ENCODE peak calls at places on chromosome 7, in six cellular contexts. One of them, this sample, is unnamed.
A peak's percentile ranks its signal among the peaks of the same experiment; 100 is the strongest.

GRCh38 chr7:33825644-33826043 is 79.7 kb upstream of the BMPER start:
- DNase-seq in mesendoderm: no peak
- DNase-seq in brain microvascular endothelial cell: no peak
- DNase-seq in HepG2: no peak
- DNase-seq in endodermal cell: no peak
- DNase-seq in CD8-positive, alpha-beta memory T cell: no peak
- DNase-seq in this sample: no peak

GRCh38 chr7:85479918-85480658 is 293.2 kb upstream of the SEMA3D start:
- DNase-seq in HepG2: no peak
- DNase-seq in brain microvascular endothelial cell: no peak
- DNase-seq in mesendoderm: no peak
- DNase-seq in CD8-positive, alpha-beta memory T cell: no peak
- DNase-seq in endodermal cell: no peak
- DNase-seq in this sample: no peak

GRCh38 chr7:97971120-97971989 is 18.6 kb downstream of the OCM2 start:
- DNase-seq in CD8-positive, alpha-beta memory T cell: no peak
- DNase-seq in brain microvascular endothelial cell: peak; percentile 18
- DNase-seq in endodermal cell: no peak
- DNase-seq in HepG2: peak; percentile 40
- DNase-seq in mesendoderm: peak; percentile 14
- DNase-seq in this sample: no peak

GRCh38 chr7:49911906-49912305 is 138.5 kb downstream of the VWC2 start:
- DNase-seq in HepG2: no peak
- DNase-seq in brain microvascular endothelial cell: no peak
- DNase-seq in endodermal cell: no peak
- DNase-seq in CD8-positive, alpha-beta memory T cell: no peak
- DNase-seq in mesendoderm: no peak
- DNase-seq in this sample: no peak

GRCh38 chr7:42843209-42843800 is 68.6 kb downstream of the C7orf25 start:
- DNase-seq in mesendoderm: peak; percentile 70
- DNase-seq in HepG2: peak; percentile 31
- DNase-seq in endodermal cell: peak; percentile 82
- DNase-seq in brain microvascular endothelial cell: peak; percentile 44
- DNase-seq in CD8-positive, alpha-beta memory T cell: no peak
- DNase-seq in this sample: no peak

GRCh38 chr7:7579638-7580037 is 13.0 kb downstream of the MIOS start:
- DNase-seq in endodermal cell: no peak
- DNase-seq in CD8-positive, alpha-beta memory T cell: no peak
- DNase-seq in HepG2: no peak
- DNase-seq in brain microvascular endothelial cell: no peak
- DNase-seq in mesendoderm: no peak
- DNase-seq in this sample: no peak

GRCh38 chr7:107201795-107202450 is 33.1 kb downstream of the HBP1 start:
- DNase-seq in endodermal cell: peak; percentile 86
- DNase-seq in HepG2: peak; percentile 27
- DNase-seq in CD8-positive, alpha-beta memory T cell: no peak
- DNase-seq in brain microvascular endothelial cell: peak; percentile 37
- DNase-seq in mesendoderm: peak; percentile 60
- DNase-seq in this sample: no peak

GRCh38 chr7:84207025-84207424 is 12.4 kb upstream of the SEMA3A start:
- DNase-seq in endodermal cell: peak; percentile 73
- DNase-seq in HepG2: no peak
- DNase-seq in brain microvascular endothelial cell: no peak
- DNase-seq in CD8-positive, alpha-beta memory T cell: no peak
- DNase-seq in mesendoderm: peak; percentile 91
- DNase-seq in this sample: no peak

GRCh38 chr7:149782682-149783345 is 9.4 kb upstream of the ZNF467 start:
- DNase-seq in endodermal cell: no peak
- DNase-seq in brain microvascular endothelial cell: no peak
- DNase-seq in mesendoderm: no peak
- DNase-seq in HepG2: no peak
- DNase-seq in CD8-positive, alpha-beta memory T cell: no peak
- DNase-seq in this sample: no peak

GRCh38 chr7:94336009-94336408 is 58.7 kb upstream of the COL1A2 start:
- DNase-seq in HepG2: no peak
- DNase-seq in endodermal cell: no peak
- DNase-seq in CD8-positive, alpha-beta memory T cell: no peak
- DNase-seq in mesendoderm: no peak
- DNase-seq in brain microvascular endothelial cell: no peak
- DNase-seq in this sample: peak; percentile 12

GRCh38 chr7:141701489-141702046 is 398 bp downstream of the DENND11 start:
- DNase-seq in endodermal cell: peak; percentile 81
- DNase-seq in HepG2: no peak
- DNase-seq in CD8-positive, alpha-beta memory T cell: peak; percentile 84
- DNase-seq in mesendoderm: peak; percentile 76
- DNase-seq in brain microvascular endothelial cell: no peak
- DNase-seq in this sample: no peak

GRCh38 chr7:97006951-97007861 is 1.9 kb downstream of the DLX6 start:
- DNase-seq in CD8-positive, alpha-beta memory T cell: no peak
- DNase-seq in mesendoderm: peak; percentile 60
- DNase-seq in HepG2: no peak
- DNase-seq in brain microvascular endothelial cell: no peak
- DNase-seq in endodermal cell: peak; percentile 75
- DNase-seq in this sample: no peak

GRCh38 chr7:114085592-114086490 is 167.0 kb upstream of the PPP1R3A start:
- DNase-seq in mesendoderm: peak; percentile 94
- DNase-seq in brain microvascular endothelial cell: peak; percentile 81
- DNase-seq in CD8-positive, alpha-beta memory T cell: no peak
- DNase-seq in endodermal cell: peak; percentile 94
- DNase-seq in HepG2: no peak
- DNase-seq in this sample: peak; percentile 12

GRCh38 chr7:35605760-35606159 is 89.2 kb downstream of the HERPUD2 start:
- DNase-seq in CD8-positive, alpha-beta memory T cell: no peak
- DNase-seq in HepG2: no peak
- DNase-seq in brain microvascular endothelial cell: peak; percentile 64
- DNase-seq in endodermal cell: no peak
- DNase-seq in mesendoderm: no peak
- DNase-seq in this sample: no peak

GRCh38 chr7:154907651-154908620 is 95.0 kb downstream of the PAXIP1 start:
- DNase-seq in brain microvascular endothelial cell: no peak
- DNase-seq in HepG2: no peak
- DNase-seq in mesendoderm: no peak
- DNase-seq in CD8-positive, alpha-beta memory T cell: no peak
- DNase-seq in endodermal cell: no peak
- DNase-seq in this sample: no peak

GRCh38 chr7:130622866-130623265 is 45.7 kb downstream of the COPG2 start:
- DNase-seq in HepG2: no peak
- DNase-seq in brain microvascular endothelial cell: no peak
- DNase-seq in mesendoderm: no peak
- DNase-seq in CD8-positive, alpha-beta memory T cell: no peak
- DNase-seq in endodermal cell: no peak
- DNase-seq in this sample: no peak

GRCh38 chr7:155363852-155364600 is 66.3 kb downstream of the INSIG1 start:
- DNase-seq in mesendoderm: peak; percentile 36
- DNase-seq in endodermal cell: peak; percentile 64
- DNase-seq in HepG2: no peak
- DNase-seq in brain microvascular endothelial cell: no peak
- DNase-seq in CD8-positive, alpha-beta memory T cell: no peak
- DNase-seq in this sample: no peak

GRCh38 chr7:132475669-132476116 is 100.6 kb downstream of the PLXNA4 start:
- DNase-seq in endodermal cell: peak; percentile 75
- DNase-seq in mesendoderm: peak; percentile 73
- DNase-seq in brain microvascular endothelial cell: no peak
- DNase-seq in HepG2: no peak
- DNase-seq in CD8-positive, alpha-beta memory T cell: no peak
- DNase-seq in this sample: no peak

GRCh38 chr7:95011156-95011928 is 103.9 kb downstream of the PPP1R9A start:
- DNase-seq in mesendoderm: no peak
- DNase-seq in CD8-positive, alpha-beta memory T cell: no peak
- DNase-seq in endodermal cell: no peak
- DNase-seq in brain microvascular endothelial cell: peak; percentile 69
- DNase-seq in HepG2: no peak
- DNase-seq in this sample: no peak

GRCh38 chr7:1317654-1318450 is 85.2 kb downstream of the UNCX start:
- DNase-seq in CD8-positive, alpha-beta memory T cell: no peak
- DNase-seq in brain microvascular endothelial cell: no peak
- DNase-seq in mesendoderm: no peak
- DNase-seq in HepG2: no peak
- DNase-seq in endodermal cell: no peak
- DNase-seq in this sample: no peak

GRCh38 chr7:2999078-2999500 is 44.6 kb downstream of the CARD11 start:
- DNase-seq in CD8-positive, alpha-beta memory T cell: no peak
- DNase-seq in endodermal cell: no peak
- DNase-seq in mesendoderm: no peak
- DNase-seq in brain microvascular endothelial cell: no peak
- DNase-seq in HepG2: peak; percentile 80
- DNase-seq in this sample: no peak

GRCh38 chr7:33339074-33339805 is 209.9 kb downstream of the BBS9 start:
- DNase-seq in CD8-positive, alpha-beta memory T cell: no peak
- DNase-seq in HepG2: no peak
- DNase-seq in endodermal cell: no peak
- DNase-seq in mesendoderm: no peak
- DNase-seq in brain microvascular endothelial cell: no peak
- DNase-seq in this sample: no peak

GRCh38 chr7:111089822-111090426 is 1.0 kb upstream of the LRRN3 start:
- DNase-seq in brain microvascular endothelial cell: peak; percentile 13
- DNase-seq in mesendoderm: peak; percentile 56
- DNase-seq in endodermal cell: no peak
- DNase-seq in HepG2: peak; percentile 40
- DNase-seq in CD8-positive, alpha-beta memory T cell: peak; percentile 53
- DNase-seq in this sample: no peak

GRCh38 chr7:101175664-101176063 is 4.4 kb downstream of the NAT16 start:
- DNase-seq in brain microvascular endothelial cell: no peak
- DNase-seq in mesendoderm: no peak
- DNase-seq in CD8-positive, alpha-beta memory T cell: no peak
- DNase-seq in endodermal cell: no peak
- DNase-seq in HepG2: no peak
- DNase-seq in this sample: no peak

GRCh38 chr7:121485457-121486243 is 89.5 kb upstream of the FAM3C start:
- DNase-seq in brain microvascular endothelial cell: no peak
- DNase-seq in mesendoderm: no peak
- DNase-seq in HepG2: no peak
- DNase-seq in CD8-positive, alpha-beta memory T cell: no peak
- DNase-seq in endodermal cell: no peak
- DNase-seq in this sample: no peak

GRCh38 chr7:18496336-18496700 is 769 bp downstream of the HDAC9 start:
- DNase-seq in HepG2: no peak
- DNase-seq in brain microvascular endothelial cell: no peak
- DNase-seq in endodermal cell: no peak
- DNase-seq in mesendoderm: no peak
- DNase-seq in CD8-positive, alpha-beta memory T cell: no peak
- DNase-seq in this sample: no peak

GRCh38 chr7:18497800-18498199 is 2.3 kb downstream of the HDAC9 start:
- DNase-seq in mesendoderm: no peak
- DNase-seq in HepG2: no peak
- DNase-seq in endodermal cell: no peak
- DNase-seq in brain microvascular endothelial cell: no peak
- DNase-seq in CD8-positive, alpha-beta memory T cell: no peak
- DNase-seq in this sample: no peak

GRCh38 chr7:18494821-18495408 is 634 bp upstream of the HDAC9 start:
- DNase-seq in HepG2: no peak
- DNase-seq in mesendoderm: no peak
- DNase-seq in brain microvascular endothelial cell: peak; percentile 75
- DNase-seq in endodermal cell: no peak
- DNase-seq in CD8-positive, alpha-beta memory T cell: no peak
- DNase-seq in this sample: no peak

GRCh38 chr7:18497082-18497481 is 1.5 kb downstream of the HDAC9 start:
- DNase-seq in HepG2: no peak
- DNase-seq in brain microvascular endothelial cell: no peak
- DNase-seq in endodermal cell: no peak
- DNase-seq in mesendoderm: no peak
- DNase-seq in CD8-positive, alpha-beta memory T cell: no peak
- DNase-seq in this sample: no peak

GRCh38 chr7:18495412-18496335 is at the start of gene HDAC9:
- DNase-seq in CD8-positive, alpha-beta memory T cell: no peak
- DNase-seq in mesendoderm: peak; percentile 83
- DNase-seq in endodermal cell: peak; percentile 75
- DNase-seq in brain microvascular endothelial cell: peak; percentile 51
- DNase-seq in HepG2: no peak
- DNase-seq in this sample: no peak
- H3K27ac ChIP-seq in CD8-positive, alpha-beta memory T cell: no peak within 1 kb of the TSS
- H3K27ac ChIP-seq in mesendoderm: peak within 1 kb of the TSS; percentile 1
- H3K27ac ChIP-seq in endodermal cell: peak within 1 kb of the TSS; percentile 93
- H3K27ac ChIP-seq in brain microvascular endothelial cell: peak within 1 kb of the TSS; percentile 54
- H3K27ac ChIP-seq in HepG2: no peak within 1 kb of the TSS
- H3K27ac ChIP-seq in this sample: no peak within 1 kb of the TSS

GRCh38 chr7:118352854-118353453 is 128.4 kb downstream of the ANKRD7 start:
- DNase-seq in mesendoderm: peak; percentile 64
- DNase-seq in endodermal cell: no peak
- DNase-seq in CD8-positive, alpha-beta memory T cell: no peak
- DNase-seq in brain microvascular endothelial cell: no peak
- DNase-seq in HepG2: peak; percentile 31
- DNase-seq in this sample: no peak
- H3K27ac ChIP-seq in mesendoderm: no peak overlapping the region
- H3K27ac ChIP-seq in endodermal cell: no peak overlapping the region
- H3K27ac ChIP-seq in CD8-positive, alpha-beta memory T cell: no peak overlapping the region
- H3K27ac ChIP-seq in brain microvascular endothelial cell: no peak overlapping the region
- H3K27ac ChIP-seq in HepG2: no peak overlapping the region
- H3K27ac ChIP-seq in this sample: no peak overlapping the region

GRCh38 chr7:137658194-137658900 is 188.4 kb downstream of the DGKI start:
- DNase-seq in HepG2: no peak
- DNase-seq in endodermal cell: no peak
- DNase-seq in CD8-positive, alpha-beta memory T cell: no peak
- DNase-seq in brain microvascular endothelial cell: no peak
- DNase-seq in mesendoderm: peak; percentile 62
- DNase-seq in this sample: no peak
- H3K27ac ChIP-seq in HepG2: no peak overlapping the region
- H3K27ac ChIP-seq in endodermal cell: no peak overlapping the region
- H3K27ac ChIP-seq in CD8-positive, alpha-beta memory T cell: no peak overlapping the region
- H3K27ac ChIP-seq in brain microvascular endothelial cell: no peak overlapping the region
- H3K27ac ChIP-seq in mesendoderm: no peak overlapping the region
- H3K27ac ChIP-seq in this sample: no peak overlapping the region

GRCh38 chr7:89023902-89024301 is 228.4 kb upstream of the TEX47 start:
- DNase-seq in CD8-positive, alpha-beta memory T cell: no peak
- DNase-seq in endodermal cell: no peak
- DNase-seq in mesendoderm: no peak
- DNase-seq in HepG2: no peak
- DNase-seq in brain microvascular endothelial cell: no peak
- DNase-seq in this sample: no peak

GRCh38 chr7:89023146-89023545 is 227.6 kb upstream of the TEX47 start:
- DNase-seq in endodermal cell: no peak
- DNase-seq in HepG2: no peak
- DNase-seq in mesendoderm: peak; percentile 33
- DNase-seq in CD8-positive, alpha-beta memory T cell: no peak
- DNase-seq in brain microvascular endothelial cell: no peak
- DNase-seq in this sample: no peak

GRCh38 chr7:89027781-89028180 is 232.2 kb upstream of the TEX47 start:
- DNase-seq in endodermal cell: no peak
- DNase-seq in HepG2: peak; percentile 3
- DNase-seq in brain microvascular endothelial cell: no peak
- DNase-seq in mesendoderm: no peak
- DNase-seq in CD8-positive, alpha-beta memory T cell: no peak
- DNase-seq in this sample: no peak

GRCh38 chr7:89029864-89030263 is 234.3 kb upstream of the TEX47 start:
- DNase-seq in CD8-positive, alpha-beta memory T cell: no peak
- DNase-seq in brain microvascular endothelial cell: peak; percentile 4
- DNase-seq in mesendoderm: no peak
- DNase-seq in HepG2: no peak
- DNase-seq in endodermal cell: no peak
- DNase-seq in this sample: peak; percentile 33

GRCh38 chr7:89028319-89028718 is 232.8 kb upstream of the TEX47 start:
- DNase-seq in endodermal cell: no peak
- DNase-seq in mesendoderm: no peak
- DNase-seq in HepG2: no peak
- DNase-seq in brain microvascular endothelial cell: no peak
- DNase-seq in CD8-positive, alpha-beta memory T cell: no peak
- DNase-seq in this sample: no peak
- H3K27ac ChIP-seq in endodermal cell: no peak overlapping the region
- H3K27ac ChIP-seq in mesendoderm: no peak overlapping the region
- H3K27ac ChIP-seq in HepG2: no peak overlapping the region
- H3K27ac ChIP-seq in brain microvascular endothelial cell: no peak overlapping the region
- H3K27ac ChIP-seq in CD8-positive, alpha-beta memory T cell: no peak overlapping the region
- H3K27ac ChIP-seq in this sample: no peak overlapping the region

This sample was measured in epithelial cell of prostate.